ENCODE peak calls at places on chromosomes 7 and 10, in ten cellular contexts. One of them, this sample, is unnamed.

GRCh38 chr7:63040966-63041610 is 957.6 kb upstream of the ZNF722 start:
- DNase-seq in Caki2: no peak
- DNase-seq in skeletal muscle cell: no peak
- DNase-seq in NCI-H345: no peak
- DNase-seq in activated T-cell treated with anti-CD3 and anti-CD28 coated beads for 48 hours: no peak
- DNase-seq in NCI-H1092 treated with DMSO at 0.1 percent for 48 hours: no peak
- DNase-seq in activated CD8-positive, alpha-beta memory T cell treated with anti-CD3 and anti-CD28 coated beads for 24 hours: no peak
- DNase-seq in right atrium auricular region: no peak
- DNase-seq in tibial artery: no peak
- DNase-seq in Right ventricle myocardium superior: no peak
- DNase-seq in this sample: peak

GRCh38 chr10:572066-572465 is 117.4 kb downstream of the DIP2C start:
- DNase-seq in Caki2: no peak
- DNase-seq in skeletal muscle cell: no peak
- DNase-seq in NCI-H345: no peak
- DNase-seq in activated T-cell treated with anti-CD3 and anti-CD28 coated beads for 48 hours: no peak
- DNase-seq in NCI-H1092 treated with DMSO at 0.1 percent for 48 hours: no peak
- DNase-seq in activated CD8-positive, alpha-beta memory T cell treated with anti-CD3 and anti-CD28 coated beads for 24 hours: no peak
- DNase-seq in right atrium auricular region: no peak
- DNase-seq in tibial artery: no peak
- DNase-seq in Right ventricle myocardium superior: no peak
- DNase-seq in this sample: no peak

GRCh38 chr10:3668961-3669330 is 116.1 kb downstream of the KLF6 start:
- DNase-seq in Caki2: no peak
- DNase-seq in skeletal muscle cell: no peak
- DNase-seq in NCI-H345: no peak
- DNase-seq in activated T-cell treated with anti-CD3 and anti-CD28 coated beads for 48 hours: no peak
- DNase-seq in NCI-H1092 treated with DMSO at 0.1 percent for 48 hours: no peak
- DNase-seq in activated CD8-positive, alpha-beta memory T cell treated with anti-CD3 and anti-CD28 coated beads for 24 hours: no peak
- DNase-seq in right atrium auricular region: no peak
- DNase-seq in tibial artery: no peak
- DNase-seq in Right ventricle myocardium superior: no peak
- DNase-seq in this sample: no peak

GRCh38 chr10:13102002-13102794 is 2.2 kb downstream of the OPTN start:
- DNase-seq in Caki2: no peak
- DNase-seq in skeletal muscle cell: peak
- DNase-seq in NCI-H345: no peak
- DNase-seq in activated T-cell treated with anti-CD3 and anti-CD28 coated beads for 48 hours: no peak
- DNase-seq in NCI-H1092 treated with DMSO at 0.1 percent for 48 hours: no peak
- DNase-seq in activated CD8-positive, alpha-beta memory T cell treated with anti-CD3 and anti-CD28 coated beads for 24 hours: no peak
- DNase-seq in right atrium auricular region: no peak
- DNase-seq in tibial artery: peak
- DNase-seq in Right ventricle myocardium superior: no peak
- DNase-seq in this sample: no peak

GRCh38 chr7:70135656-70136055 is 537.4 kb downstream of the AUTS2 start:
- DNase-seq in Caki2: no peak
- DNase-seq in skeletal muscle cell: no peak
- DNase-seq in NCI-H345: no peak
- DNase-seq in activated T-cell treated with anti-CD3 and anti-CD28 coated beads for 48 hours: no peak
- DNase-seq in NCI-H1092 treated with DMSO at 0.1 percent for 48 hours: no peak
- DNase-seq in activated CD8-positive, alpha-beta memory T cell treated with anti-CD3 and anti-CD28 coated beads for 24 hours: no peak
- DNase-seq in right atrium auricular region: no peak
- DNase-seq in tibial artery: no peak
- DNase-seq in Right ventricle myocardium superior: no peak
- DNase-seq in this sample: no peak

GRCh38 chr10:128156999-128157755 is 31.0 kb upstream of the MKI67 start:
- DNase-seq in Caki2: no peak
- DNase-seq in skeletal muscle cell: no peak
- DNase-seq in NCI-H345: no peak
- DNase-seq in activated T-cell treated with anti-CD3 and anti-CD28 coated beads for 48 hours: no peak
- DNase-seq in NCI-H1092 treated with DMSO at 0.1 percent for 48 hours: no peak
- DNase-seq in activated CD8-positive, alpha-beta memory T cell treated with anti-CD3 and anti-CD28 coated beads for 24 hours: no peak
- DNase-seq in right atrium auricular region: peak
- DNase-seq in tibial artery: no peak
- DNase-seq in Right ventricle myocardium superior: no peak
- DNase-seq in this sample: no peak

GRCh38 chr10:77873558-77874380 is 52.8 kb downstream of the DLG5 start:
- DNase-seq in Caki2: peak
- DNase-seq in skeletal muscle cell: peak
- DNase-seq in NCI-H345: peak
- DNase-seq in activated T-cell treated with anti-CD3 and anti-CD28 coated beads for 48 hours: peak
- DNase-seq in NCI-H1092 treated with DMSO at 0.1 percent for 48 hours: no peak
- DNase-seq in activated CD8-positive, alpha-beta memory T cell treated with anti-CD3 and anti-CD28 coated beads for 24 hours: peak
- DNase-seq in right atrium auricular region: no peak
- DNase-seq in tibial artery: peak
- DNase-seq in Right ventricle myocardium superior: no peak
- DNase-seq in this sample: no peak

GRCh38 chr7:44750424-44750823 is 1.8 kb downstream of the ZMIZ2 start:
- DNase-seq in Caki2: no peak
- DNase-seq in skeletal muscle cell: no peak
- DNase-seq in NCI-H345: no peak
- DNase-seq in activated T-cell treated with anti-CD3 and anti-CD28 coated beads for 48 hours: no peak
- DNase-seq in NCI-H1092 treated with DMSO at 0.1 percent for 48 hours: no peak
- DNase-seq in activated CD8-positive, alpha-beta memory T cell treated with anti-CD3 and anti-CD28 coated beads for 24 hours: no peak
- DNase-seq in right atrium auricular region: no peak
- DNase-seq in tibial artery: no peak
- DNase-seq in Right ventricle myocardium superior: no peak
- DNase-seq in this sample: no peak

GRCh38 chr7:5693529-5693928 is 87.9 kb downstream of the RNF216 start:
- DNase-seq in Caki2: peak
- DNase-seq in skeletal muscle cell: peak
- DNase-seq in NCI-H345: no peak
- DNase-seq in activated T-cell treated with anti-CD3 and anti-CD28 coated beads for 48 hours: no peak
- DNase-seq in NCI-H1092 treated with DMSO at 0.1 percent for 48 hours: no peak
- DNase-seq in activated CD8-positive, alpha-beta memory T cell treated with anti-CD3 and anti-CD28 coated beads for 24 hours: no peak
- DNase-seq in right atrium auricular region: no peak
- DNase-seq in tibial artery: peak
- DNase-seq in Right ventricle myocardium superior: peak
- DNase-seq in this sample: no peak

GRCh38 chr10:100848770-100849169 is 64.0 kb upstream of the SLF2 start:
- DNase-seq in Caki2: no peak
- DNase-seq in skeletal muscle cell: no peak
- DNase-seq in NCI-H345: no peak
- DNase-seq in activated T-cell treated with anti-CD3 and anti-CD28 coated beads for 48 hours: no peak
- DNase-seq in NCI-H1092 treated with DMSO at 0.1 percent for 48 hours: no peak
- DNase-seq in activated CD8-positive, alpha-beta memory T cell treated with anti-CD3 and anti-CD28 coated beads for 24 hours: no peak
- DNase-seq in right atrium auricular region: no peak
- DNase-seq in tibial artery: no peak
- DNase-seq in Right ventricle myocardium superior: no peak
- DNase-seq in this sample: no peak

GRCh38 chr7:114415054-114415997 is 711 bp downstream of the FOXP2 start:
- DNase-seq in Caki2: peak
- DNase-seq in skeletal muscle cell: no peak
- DNase-seq in NCI-H345: peak
- DNase-seq in activated T-cell treated with anti-CD3 and anti-CD28 coated beads for 48 hours: no peak
- DNase-seq in NCI-H1092 treated with DMSO at 0.1 percent for 48 hours: peak
- DNase-seq in activated CD8-positive, alpha-beta memory T cell treated with anti-CD3 and anti-CD28 coated beads for 24 hours: no peak
- DNase-seq in right atrium auricular region: no peak
- DNase-seq in tibial artery: no peak
- DNase-seq in Right ventricle myocardium superior: no peak
- DNase-seq in this sample: no peak

GRCh38 chr10:16597656-16598055 is 76.0 kb upstream of the C1QL3 start:
- DNase-seq in Caki2: peak
- DNase-seq in skeletal muscle cell: no peak
- DNase-seq in NCI-H345: no peak
- DNase-seq in activated T-cell treated with anti-CD3 and anti-CD28 coated beads for 48 hours: no peak
- DNase-seq in NCI-H1092 treated with DMSO at 0.1 percent for 48 hours: no peak
- DNase-seq in activated CD8-positive, alpha-beta memory T cell treated with anti-CD3 and anti-CD28 coated beads for 24 hours: no peak
- DNase-seq in right atrium auricular region: no peak
- DNase-seq in tibial artery: no peak
- DNase-seq in Right ventricle myocardium superior: no peak
- DNase-seq in this sample: no peak

GRCh38 chr7:157526604-157527003 is 189.8 kb downstream of the DNAJB6 start:
- DNase-seq in Caki2: no peak
- DNase-seq in skeletal muscle cell: no peak
- DNase-seq in NCI-H345: no peak
- DNase-seq in activated T-cell treated with anti-CD3 and anti-CD28 coated beads for 48 hours: no peak
- DNase-seq in NCI-H1092 treated with DMSO at 0.1 percent for 48 hours: no peak
- DNase-seq in activated CD8-positive, alpha-beta memory T cell treated with anti-CD3 and anti-CD28 coated beads for 24 hours: peak
- DNase-seq in right atrium auricular region: no peak
- DNase-seq in tibial artery: no peak
- DNase-seq in Right ventricle myocardium superior: no peak
- DNase-seq in this sample: peak

GRCh38 chr10:50470798-50471582 is 152.8 kb downstream of the SGMS1 start:
- DNase-seq in Caki2: peak
- DNase-seq in skeletal muscle cell: no peak
- DNase-seq in NCI-H345: no peak
- DNase-seq in activated T-cell treated with anti-CD3 and anti-CD28 coated beads for 48 hours: no peak
- DNase-seq in NCI-H1092 treated with DMSO at 0.1 percent for 48 hours: no peak
- DNase-seq in activated CD8-positive, alpha-beta memory T cell treated with anti-CD3 and anti-CD28 coated beads for 24 hours: no peak
- DNase-seq in right atrium auricular region: no peak
- DNase-seq in tibial artery: no peak
- DNase-seq in Right ventricle myocardium superior: no peak
- DNase-seq in this sample: no peak

GRCh38 chr7:104272767-104273384 is 55.5 kb upstream of the LHFPL3 start:
- DNase-seq in Caki2: peak
- DNase-seq in skeletal muscle cell: peak
- DNase-seq in NCI-H345: peak
- DNase-seq in activated T-cell treated with anti-CD3 and anti-CD28 coated beads for 48 hours: no peak
- DNase-seq in NCI-H1092 treated with DMSO at 0.1 percent for 48 hours: peak
- DNase-seq in activated CD8-positive, alpha-beta memory T cell treated with anti-CD3 and anti-CD28 coated beads for 24 hours: no peak
- DNase-seq in right atrium auricular region: no peak
- DNase-seq in tibial artery: no peak
- DNase-seq in Right ventricle myocardium superior: no peak
- DNase-seq in this sample: no peak

GRCh38 chr10:70915206-70915605 is 26.8 kb upstream of the PCBD1 start:
- DNase-seq in Caki2: no peak
- DNase-seq in skeletal muscle cell: no peak
- DNase-seq in NCI-H345: no peak
- DNase-seq in activated T-cell treated with anti-CD3 and anti-CD28 coated beads for 48 hours: no peak
- DNase-seq in NCI-H1092 treated with DMSO at 0.1 percent for 48 hours: no peak
- DNase-seq in activated CD8-positive, alpha-beta memory T cell treated with anti-CD3 and anti-CD28 coated beads for 24 hours: no peak
- DNase-seq in right atrium auricular region: no peak
- DNase-seq in tibial artery: no peak
- DNase-seq in Right ventricle myocardium superior: peak
- DNase-seq in this sample: no peak

GRCh38 chr7:81155654-81156373 is 237.0 kb upstream of the SEMA3C start:
- DNase-seq in Caki2: peak
- DNase-seq in skeletal muscle cell: no peak
- DNase-seq in NCI-H345: no peak
- DNase-seq in activated T-cell treated with anti-CD3 and anti-CD28 coated beads for 48 hours: no peak
- DNase-seq in NCI-H1092 treated with DMSO at 0.1 percent for 48 hours: no peak
- DNase-seq in activated CD8-positive, alpha-beta memory T cell treated with anti-CD3 and anti-CD28 coated beads for 24 hours: no peak
- DNase-seq in right atrium auricular region: no peak
- DNase-seq in tibial artery: no peak
- DNase-seq in Right ventricle myocardium superior: no peak
- DNase-seq in this sample: no peak

GRCh38 chr10:85600026-85600743 is 766.4 kb downstream of the GRID1 start:
- DNase-seq in Caki2: no peak
- DNase-seq in skeletal muscle cell: no peak
- DNase-seq in NCI-H345: no peak
- DNase-seq in activated T-cell treated with anti-CD3 and anti-CD28 coated beads for 48 hours: no peak
- DNase-seq in NCI-H1092 treated with DMSO at 0.1 percent for 48 hours: no peak
- DNase-seq in activated CD8-positive, alpha-beta memory T cell treated with anti-CD3 and anti-CD28 coated beads for 24 hours: peak
- DNase-seq in right atrium auricular region: peak
- DNase-seq in tibial artery: no peak
- DNase-seq in Right ventricle myocardium superior: no peak
- DNase-seq in this sample: no peak

GRCh38 chr7:119733480-119733879 is 539.5 kb upstream of the KCND2 start:
- DNase-seq in Caki2: no peak
- DNase-seq in skeletal muscle cell: no peak
- DNase-seq in NCI-H345: no peak
- DNase-seq in activated T-cell treated with anti-CD3 and anti-CD28 coated beads for 48 hours: no peak
- DNase-seq in NCI-H1092 treated with DMSO at 0.1 percent for 48 hours: no peak
- DNase-seq in activated CD8-positive, alpha-beta memory T cell treated with anti-CD3 and anti-CD28 coated beads for 24 hours: no peak
- DNase-seq in right atrium auricular region: no peak
- DNase-seq in tibial artery: no peak
- DNase-seq in Right ventricle myocardium superior: no peak
- DNase-seq in this sample: no peak

This sample was measured in osteocyte.